ENCODE peak calls at places on chromosome 22, in six cellular contexts. X, N, W, E, S and Q are unnamed samples.

GRCh38 chr22:44160416-44160815 is 20.3 kb upstream of the PARVG start:
- DNase-seq in X (peak), N (no peak), W (no peak), E (no peak), S (no peak), Q (no peak)

GRCh38 chr22:35266277-35266676 is 9.0 kb downstream of the HMGXB4 start:
- DNase-seq in X (no peak), N (no peak), W (no peak), E (no peak), S (no peak), Q (no peak)

GRCh38 chr22:17120711-17121234 is 387 bp downstream of the TMEM121B start:
- DNase-seq in X (no peak), N (no peak), W (peak), E (no peak), S (no peak), Q (no peak)

GRCh38 chr22:22397875-22398524 is 110.5 kb downstream of the ZNF280B start:
- DNase-seq in X (no peak), N (no peak), W (no peak), E (no peak), S (no peak), Q (no peak)

GRCh38 chr22:33848251-33848650 is 72.0 kb downstream of the LARGE1 start:
- DNase-seq in X (no peak), N (no peak), W (no peak), E (no peak), S (no peak), Q (no peak)

GRCh38 chr22:25352294-25352680 is 132.8 kb downstream of the CRYBB2 start:
- DNase-seq in X (no peak), N (no peak), W (no peak), E (no peak), S (no peak), Q (no peak)

GRCh38 chr22:19626666-19627065 is 87.6 kb upstream of the SEPTIN5 start:
- DNase-seq in X (no peak), N (no peak), W (no peak), E (no peak), S (no peak), Q (no peak)

GRCh38 chr22:20591295-20591645 is 83.9 kb downstream of the MED15 start:
- DNase-seq in X (no peak), N (no peak), W (no peak), E (no peak), S (no peak), Q (no peak)

GRCh38 chr22:21688706-21689381 is 23.0 kb downstream of the PPIL2 start:
- DNase-seq in X (no peak), N (no peak), W (peak), E (no peak), S (no peak), Q (no peak)

GRCh38 chr22:24367841-24368240 is 59.6 kb upstream of the ADORA2A start:
- DNase-seq in X (no peak), N (no peak), W (no peak), E (no peak), S (no peak), Q (no peak)

GRCh38 chr22:20651286-20651685 is 122.6 kb upstream of the SERPIND1 start:
- DNase-seq in X (no peak), N (no peak), W (no peak), E (no peak), S (no peak), Q (no peak)

GRCh38 chr22:48331266-48331665 is 1496.4 kb downstream of the BRD1 start:
- DNase-seq in X (peak), N (no peak), W (no peak), E (no peak), S (no peak), Q (no peak)

GRCh38 chr22:43639228-43639948 is 172.7 kb downstream of the EFCAB6 start:
- DNase-seq in X (no peak), N (no peak), W (no peak), E (no peak), S (no peak), Q (no peak)

GRCh38 chr22:38078046-38078840 is 5.7 kb downstream of the SLC16A8 start:
- DNase-seq in X (peak), N (no peak), W (no peak), E (no peak), S (no peak), Q (no peak)

GRCh38 chr22:23302171-23303002 is 122.1 kb downstream of the BCR start:
- DNase-seq in X (peak), N (no peak), W (no peak), E (peak), S (no peak), Q (peak)

GRCh38 chr22:36465232-36466021 is 16.0 kb downstream of the TXN2 start:
- DNase-seq in X (peak), N (peak), W (peak), E (peak), S (no peak), Q (no peak)

GRCh38 chr22:38471237-38471636 is 3.3 kb downstream of the KDELR3 start:
- DNase-seq in X (peak), N (no peak), W (no peak), E (no peak), S (no peak), Q (no peak)

GRCh38 chr22:44459041-44459440 is 39.0 kb downstream of the RTL6 start:
- DNase-seq in X (no peak), N (no peak), W (no peak), E (no peak), S (no peak), Q (no peak)

GRCh38 chr22:38936562-38936961 is 20.8 kb upstream of the APOBEC3A start:
- DNase-seq in X (peak), N (no peak), W (no peak), E (no peak), S (no peak), Q (no peak)

GRCh38 chr22:34622602-34623001 is 443.4 kb upstream of the ISX start:
- DNase-seq in X (no peak), N (no peak), W (no peak), E (no peak), S (no peak), Q (no peak)

GRCh38 chr22:25627271-25627848 is 62.9 kb downstream of the GRK3 start:
- DNase-seq in X (no peak), N (no peak), W (no peak), E (peak), S (no peak), Q (no peak)

GRCh38 chr22:39301926-39302325 is 17.5 kb downstream of the RPL3 start:
- DNase-seq in X (no peak), N (no peak), W (no peak), E (no peak), S (no peak), Q (no peak)

GRCh38 chr22:39967103-39967829 is 7.1 kb downstream of the TMA7B start:
- DNase-seq in X (no peak), N (no peak), W (no peak), E (peak), S (no peak), Q (no peak)

GRCh38 chr22:44326549-44326881 is 13.8 kb upstream of the SHISAL1 start:
- DNase-seq in X (no peak), N (no peak), W (no peak), E (no peak), S (no peak), Q (no peak)

GRCh38 chr22:21778705-21779363 is 43.2 kb upstream of the YPEL1 start:
- DNase-seq in X (no peak), N (no peak), W (no peak), E (peak), S (no peak), Q (no peak)

GRCh38 chr22:16801088-16801487 is 24.1 kb downstream of the XKR3 start:
- DNase-seq in X (no peak), N (no peak), W (no peak), E (no peak), S (no peak), Q (no peak)

GRCh38 chr22:35914665-35915476 is 113.8 kb downstream of the RBFOX2 start:
- DNase-seq in X (no peak), N (no peak), W (no peak), E (peak), S (no peak), Q (no peak)

GRCh38 chr22:27617214-27617881 is 184.2 kb downstream of the MN1 start:
- DNase-seq in X (no peak), N (no peak), W (no peak), E (no peak), S (no peak), Q (no peak)
- TF ChIP-seq CTCF in X (no peak), N (no peak), W (no peak), E (peak), S (no peak), Q (no peak)

DNA sequence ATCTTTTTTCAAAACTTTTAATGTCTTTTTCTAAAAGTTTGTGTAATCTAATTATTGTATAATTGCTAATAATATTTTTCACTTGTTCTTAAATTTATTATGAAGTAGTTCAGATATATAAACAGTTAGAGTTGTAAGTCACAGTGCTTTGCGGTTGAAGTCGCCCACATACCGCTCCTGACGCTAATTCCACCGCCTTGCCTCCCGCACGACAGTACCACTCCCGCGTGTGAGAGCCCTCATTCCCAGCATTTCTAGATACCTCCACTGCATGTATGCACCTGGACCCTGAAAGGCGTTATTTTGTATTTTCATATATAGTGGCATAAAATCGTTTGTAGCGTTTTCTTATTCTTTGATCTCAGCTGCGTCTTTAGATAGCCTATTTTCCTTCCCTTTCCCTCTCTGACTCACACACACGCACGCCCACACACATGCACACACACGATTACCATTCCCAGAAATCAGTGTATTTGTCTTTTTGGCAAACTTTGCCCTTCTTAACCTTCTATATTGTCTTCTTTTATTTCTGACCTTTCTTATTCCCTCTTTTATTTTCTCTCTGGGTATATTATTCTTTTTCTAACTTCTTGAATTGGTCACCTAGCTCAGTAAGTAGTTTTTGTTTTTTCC is 56.4 kb upstream of the PITPNB start:
- DNase-seq in X (no peak), N (no peak), W (no peak), E (no peak), S (no peak), Q (no peak)
- TF ChIP-seq CTCF in X (no peak), N (no peak), W (no peak), E (no peak), S (no peak), Q (no peak)

GRCh38 chr22:46657996-46658947 is 38.1 kb downstream of the GRAMD4 start:
- DNase-seq in X (no peak), N (no peak), W (no peak), E (no peak), S (no peak), Q (no peak)

GRCh38 chr22:46660604-46661201 is 40.5 kb downstream of the GRAMD4 start:
- DNase-seq in X (peak), N (peak), W (no peak), E (no peak), S (no peak), Q (no peak)

GRCh38 chr22:46661221-46661851 is 41.1 kb downstream of the GRAMD4 start:
- DNase-seq in X (peak), N (no peak), W (no peak), E (peak), S (no peak), Q (no peak)

GRCh38 chr22:46659059-46659790 is 39.0 kb downstream of the GRAMD4 start:
- DNase-seq in X (peak), N (no peak), W (no peak), E (no peak), S (no peak), Q (no peak)

GRCh38 chr22:46659791-46660186 is 39.6 kb downstream of the GRAMD4 start:
- DNase-seq in X (peak), N (no peak), W (no peak), E (no peak), S (no peak), Q (no peak)
- TF ChIP-seq CTCF in X (no peak), N (no peak), W (no peak), E (no peak), S (no peak), Q (no peak)

GRCh38 chr22:26916236-26916635 is 258.8 kb downstream of the MIAT start:
- DNase-seq in X (no peak), N (no peak), W (no peak), E (no peak), S (no peak), Q (no peak)
- TF ChIP-seq CTCF in X (no peak), N (no peak), W (no peak), E (no peak), S (no peak), Q (no peak)

GRCh38 chr22:50141891-50142363 is 28.6 kb upstream of the PANX2 start:
- DNase-seq in X (no peak), N (no peak), W (no peak), E (no peak), S (no peak), Q (no peak)
- TF ChIP-seq CTCF in X (no peak), N (no peak), W (no peak), E (peak), S (no peak), Q (no peak)

DNA sequence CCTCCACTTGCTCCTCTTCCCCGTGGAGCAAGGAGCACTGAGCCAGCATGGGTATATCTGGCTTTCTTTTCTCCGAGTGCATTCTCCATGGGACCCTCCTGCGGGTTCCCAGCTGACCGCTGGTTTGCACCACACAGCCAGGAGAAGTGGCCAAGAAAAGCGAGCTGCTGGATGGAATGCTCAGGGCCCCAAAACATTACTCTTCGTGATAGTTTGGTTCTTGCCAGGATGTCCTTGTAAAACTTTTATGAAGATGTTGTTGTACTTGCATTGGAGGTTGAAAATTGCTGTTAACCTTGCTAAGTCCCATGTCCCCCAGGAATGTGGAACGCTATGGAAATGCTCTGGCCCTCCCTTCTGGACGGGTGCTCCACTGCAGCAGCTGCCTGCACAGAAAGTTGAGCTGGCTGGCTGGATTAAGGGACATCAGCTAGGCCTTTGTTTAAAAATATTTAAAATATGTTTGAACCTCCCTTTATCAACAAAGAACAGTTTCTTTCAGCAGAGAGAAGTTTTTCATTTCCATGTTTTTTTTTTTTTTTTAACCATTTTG is 68.7 kb downstream of the ZNRF3 start:
- DNase-seq in X (no peak), N (no peak), W (no peak), E (peak), S (no peak), Q (no peak)
- TF ChIP-seq CTCF in X (peak), N (peak), W (no peak), E (peak), S (no peak), Q (no peak)